ENCODE peak calls at places on chromosomes 3 and 15, in four cellular contexts. R is kidney, Z is H7, W is brain microvascular endothelial cell. D is an unnamed sample.
A peak's percentile ranks its signal among the peaks of the same experiment; 100 is the strongest.

GRCh38 chr15:80769471-80770355 is 9.5 kb upstream of the CEMIP start:
- DNase-seq in R (no peak), Z (no peak), W (no peak), D (no peak)

GRCh38 chr15:42798802-42799201 is 61.9 kb upstream of the CDAN1 start:
- DNase-seq in R (no peak), Z (no peak), W (no peak), D (no peak)

GRCh38 chr3:44802006-44802405 is 40.4 kb downstream of the KIF15 start:
- DNase-seq in R (no peak), Z (no peak), W (no peak), D (no peak)

GRCh38 chr3:46946856-46947544 is 29.5 kb downstream of the CCDC12 start:
- DNase-seq in R (peak; percentile 87), Z (no peak), W (peak; percentile 42), D (peak; percentile 81)

GRCh38 chr15:85542895-85543331 is 162.5 kb downstream of the AKAP13 start:
- DNase-seq in R (no peak), Z (no peak), W (no peak), D (no peak)

GRCh38 chr3:45938858-45939257 is 4.4 kb upstream of the CXCR6 start:
- DNase-seq in R (peak; percentile 82), Z (peak; percentile 82), W (peak; percentile 92), D (peak; percentile 62)

GRCh38 chr3:115877647-115877934 is 254.3 kb downstream of the GAP43 start:
- DNase-seq in R (no peak), Z (no peak), W (no peak), D (no peak)

GRCh38 chr3:43692085-43692484 is 1.3 kb downstream of the ABHD5 start:
- DNase-seq in R (no peak), Z (no peak), W (no peak), D (no peak)

GRCh38 chr3:22713936-22714335 is 489.2 kb upstream of the UBE2E2 start:
- DNase-seq in R (no peak), Z (no peak), W (peak; percentile 94), D (no peak)

GRCh38 chr15:41494190-41494921 is 682 bp downstream of the ITPKA start:
- DNase-seq in R (peak; percentile 82), Z (peak; percentile 93), W (no peak), D (no peak)

GRCh38 chr3:36989000-36989399 is 3.9 kb downstream of the EPM2AIP1 start:
- DNase-seq in R (no peak), Z (no peak), W (no peak), D (no peak)

GRCh38 chr3:87053548-87053947 is 62.6 kb upstream of the VGLL3 start:
- DNase-seq in R (no peak), Z (no peak), W (no peak), D (no peak)

GRCh38 chr3:62151591-62151990 is 221.8 kb downstream of the FEZF2 start:
- DNase-seq in R (no peak), Z (no peak), W (peak; percentile 34), D (no peak)

GRCh38 chr3:66450389-66451022 is 50.3 kb downstream of the LRIG1 start:
- DNase-seq in R (no peak), Z (no peak), W (no peak), D (no peak)

GRCh38 chr15:70149667-70150404 is 52.1 kb upstream of the TLE3 start:
- DNase-seq in R (no peak), Z (no peak), W (peak; percentile 73), D (no peak)

GRCh38 chr3:168002786-168003368 is 92.8 kb downstream of the GOLIM4 start:
- DNase-seq in R (no peak), Z (no peak), W (peak; percentile 82), D (no peak)

GRCh38 chr3:13308406-13308805 is 111.7 kb downstream of the NUP210 start:
- DNase-seq in R (peak; percentile 43), Z (peak; percentile 92), W (peak; percentile 51), D (no peak)

GRCh38 chr3:100335137-100335833 is 728 bp downstream of the NIT2 start:
- DNase-seq in R (no peak), Z (peak; percentile 53), W (no peak), D (no peak)

GRCh38 chr3:19215427-19215826 is 67.1 kb downstream of the KCNH8 start:
- DNase-seq in R (no peak), Z (no peak), W (no peak), D (no peak)

GRCh38 chr3:27426926-27427325 is 57.3 kb downstream of the SLC4A7 start:
- DNase-seq in R (no peak), Z (no peak), W (no peak), D (no peak)

GRCh38 chr15:74193305-74193718 is 9.3 kb downstream of the STRA6 start:
- DNase-seq in R (no peak), Z (no peak), W (peak; percentile 94), D (no peak)

GRCh38 chr3:43291546-43291945 is 5.2 kb downstream of the SNRK start:
- DNase-seq in R (no peak), Z (no peak), W (no peak), D (no peak)

GRCh38 chr3:109804697-109805096 is 467.4 kb upstream of the DPPA4 start:
- DNase-seq in R (no peak), Z (no peak), W (no peak), D (no peak)

GRCh38 chr15:101773496-101774100 is 29.7 kb upstream of the OR4F6 start:
- DNase-seq in R (peak; percentile 22), Z (peak; percentile 68), W (no peak), D (no peak)

GRCh38 chr3:1774597-1774996 is 324.1 kb upstream of the CNTN4 start:
- DNase-seq in R (no peak), Z (no peak), W (no peak), D (no peak)

GRCh38 chr3:14144423-14145075 is 19.7 kb downstream of the TMEM43 start:
- DNase-seq in R (peak; percentile 80), Z (peak; percentile 74), W (peak; percentile 98), D (peak; percentile 71)

GRCh38 chr15:63313866-63314265 is 36.5 kb downstream of the APH1B start:
- DNase-seq in R (no peak), Z (no peak), W (no peak), D (no peak)

GRCh38 chr3:171526869-171527268 is 66.7 kb upstream of the TNIK start:
- DNase-seq in R (no peak), Z (no peak), W (peak; percentile 42), D (no peak)